ENCODE peak calls at places on chromosomes 12 and 14, in six cellular contexts. S is heart left ventricle, C is fibroblast of lung, X is IMR-90, T is K562, U is H9. H is an unnamed sample.
A peak's percentile ranks its signal among the peaks of the same experiment; 100 is the strongest.

GRCh38 chr14:21063479-21063878 is 5.9 kb downstream of the RNASE8 start:
- DNase-seq in S (no peak), C (peak; percentile 88), X (peak; percentile 86), T (no peak), U (no peak), H (no peak)

GRCh38 chr12:76520348-76520747 is 39.2 kb downstream of the OSBPL8 start:
- DNase-seq in S (no peak), C (no peak), X (no peak), T (no peak), U (no peak), H (no peak)

GRCh38 chr12:112005419-112006395 is 7.3 kb downstream of the TMEM116 start:
- DNase-seq in S (peak; percentile 57), C (peak; percentile 17), X (peak; percentile 46), T (peak; percentile 58), U (peak; percentile 88), H (peak; percentile 46)

GRCh38 chr12:103680591-103681065 is 93.6 kb downstream of the STAB2 start:
- DNase-seq in S (peak; percentile 76), C (peak; percentile 97), X (peak; percentile 4), T (peak; percentile 53), U (no peak), H (no peak)

GRCh38 chr12:58888131-58888783 is 32.0 kb downstream of the LRIG3 start:
- DNase-seq in S (peak; percentile 70), C (peak; percentile 84), X (peak; percentile 63), T (no peak), U (no peak), H (peak; percentile 34)

GRCh38 chr12:16881986-16882385 is 276.0 kb upstream of the LMO3 start:
- DNase-seq in S (no peak), C (no peak), X (no peak), T (no peak), U (no peak), H (no peak)

GRCh38 chr12:78887008-78887407 is 22.4 kb downstream of the SYT1 start:
- DNase-seq in S (no peak), C (peak; percentile 92), X (peak; percentile 80), T (no peak), U (no peak), H (peak; percentile 24)

GRCh38 chr12:26010293-26010821 is 51.9 kb downstream of the RASSF8 start:
- DNase-seq in S (no peak), C (peak; percentile 83), X (no peak), T (no peak), U (no peak), H (peak; percentile 15)

GRCh38 chr14:35197015-35197414 is 74.7 kb downstream of the PRORP start:
- DNase-seq in S (no peak), C (peak; percentile 64), X (peak; percentile 77), T (no peak), U (no peak), H (peak; percentile 48)

GRCh38 chr12:132622437-132623071 is 4.0 kb downstream of the P2RX2 start:
- DNase-seq in S (no peak), C (peak; percentile 86), X (peak; percentile 94), T (no peak), U (no peak), H (peak; percentile 50)

GRCh38 chr14:85333313-85333712 is 196.6 kb upstream of the FLRT2 start:
- DNase-seq in S (no peak), C (peak; percentile 73), X (peak; percentile 50), T (no peak), U (no peak), H (peak; percentile 54)

GRCh38 chr12:2637371-2637770 is 157.4 kb upstream of the FKBP4 start:
- DNase-seq in S (no peak), C (no peak), X (no peak), T (no peak), U (no peak), H (no peak)

GRCh38 chr14:25121342-25122129 is 71.6 kb upstream of the STXBP6 start:
- DNase-seq in S (no peak), C (peak; percentile 93), X (peak; percentile 92), T (peak; percentile 5), U (no peak), H (no peak)

GRCh38 chr12:2244013-2244861 is 191.4 kb downstream of the CACNA1C start:
- DNase-seq in S (no peak), C (peak; percentile 98), X (peak; percentile 97), T (no peak), U (peak; percentile 80), H (peak; percentile 25)

GRCh38 chr12:41365653-41366131 is 177.6 kb downstream of the PDZRN4 start:
- DNase-seq in S (no peak), C (peak; percentile 8), X (no peak), T (no peak), U (no peak), H (no peak)

GRCh38 chr12:41364211-41364610 is 176.1 kb downstream of the PDZRN4 start:
- DNase-seq in S (no peak), C (no peak), X (no peak), T (no peak), U (no peak), H (no peak)

GRCh38 chr12:41362511-41362910 is 174.4 kb downstream of the PDZRN4 start:
- DNase-seq in S (no peak), C (no peak), X (no peak), T (no peak), U (no peak), H (no peak)

GRCh38 chr12:41368006-41368405 is 179.9 kb downstream of the PDZRN4 start:
- DNase-seq in S (no peak), C (no peak), X (peak; percentile 1), T (no peak), U (no peak), H (no peak)
- TF ChIP-seq CTCF in S (no peak), C (peak; percentile 12), X (peak; percentile 19), T (no peak), U (peak; percentile 66), H (peak; percentile 18)

DNA sequence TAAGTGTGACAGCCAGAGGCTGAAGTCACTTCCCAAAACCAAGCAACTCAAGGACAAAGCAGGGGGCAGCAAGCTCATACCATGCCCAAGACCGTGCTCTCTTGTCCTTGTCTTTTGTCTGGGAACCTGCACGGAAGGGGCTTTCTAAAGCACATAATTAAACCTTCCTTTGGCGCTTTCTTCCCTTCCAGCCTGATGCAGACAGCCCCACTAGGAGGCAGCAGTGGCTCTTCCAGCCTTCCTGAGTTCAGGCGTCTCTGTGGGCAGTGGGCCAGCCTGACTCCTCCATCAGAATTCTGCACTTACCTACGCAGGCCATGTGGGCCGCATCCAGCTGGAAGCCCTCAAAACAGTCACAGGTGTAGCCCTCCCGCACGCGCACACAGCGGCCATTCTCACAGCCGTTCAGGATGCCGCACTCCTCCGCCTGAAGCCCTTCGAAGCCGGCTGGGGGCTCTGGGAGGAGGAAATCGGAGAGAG is 7.6 kb downstream of the ISCA2 start:
- DNase-seq in S (peak; percentile 80), C (peak; percentile 79), X (peak; percentile 83), T (peak; percentile 19), U (peak; percentile 90), H (no peak)
- TF ChIP-seq CTCF in S (peak; percentile 52), C (peak; percentile 95), X (peak; percentile 91), T (peak; percentile 64), U (peak; percentile 82), H (peak; percentile 21)

GRCh38 chr12:33432992-33433391 is 6.6 kb downstream of the SYT10 start:
- DNase-seq in S (no peak), C (no peak), X (no peak), T (no peak), U (no peak), H (no peak)

GRCh38 chr12:33429468-33429867 is 10.2 kb downstream of the SYT10 start:
- DNase-seq in S (no peak), C (no peak), X (no peak), T (no peak), U (no peak), H (no peak)

GRCh38 chr12:33431648-33432047 is 8.0 kb downstream of the SYT10 start:
- DNase-seq in S (no peak), C (no peak), X (no peak), T (no peak), U (no peak), H (no peak)

GRCh38 chr12:33423706-33424105 is 15.9 kb downstream of the SYT10 start:
- DNase-seq in S (no peak), C (no peak), X (no peak), T (no peak), U (no peak), H (no peak)

GRCh38 chr12:33427071-33427470 is 12.5 kb downstream of the SYT10 start:
- DNase-seq in S (no peak), C (no peak), X (no peak), T (no peak), U (peak; percentile 52), H (no peak)
- TF ChIP-seq CTCF in S (no peak), C (no peak), X (no peak), T (peak; percentile 31), U (peak; percentile 77), H (no peak)

DNA sequence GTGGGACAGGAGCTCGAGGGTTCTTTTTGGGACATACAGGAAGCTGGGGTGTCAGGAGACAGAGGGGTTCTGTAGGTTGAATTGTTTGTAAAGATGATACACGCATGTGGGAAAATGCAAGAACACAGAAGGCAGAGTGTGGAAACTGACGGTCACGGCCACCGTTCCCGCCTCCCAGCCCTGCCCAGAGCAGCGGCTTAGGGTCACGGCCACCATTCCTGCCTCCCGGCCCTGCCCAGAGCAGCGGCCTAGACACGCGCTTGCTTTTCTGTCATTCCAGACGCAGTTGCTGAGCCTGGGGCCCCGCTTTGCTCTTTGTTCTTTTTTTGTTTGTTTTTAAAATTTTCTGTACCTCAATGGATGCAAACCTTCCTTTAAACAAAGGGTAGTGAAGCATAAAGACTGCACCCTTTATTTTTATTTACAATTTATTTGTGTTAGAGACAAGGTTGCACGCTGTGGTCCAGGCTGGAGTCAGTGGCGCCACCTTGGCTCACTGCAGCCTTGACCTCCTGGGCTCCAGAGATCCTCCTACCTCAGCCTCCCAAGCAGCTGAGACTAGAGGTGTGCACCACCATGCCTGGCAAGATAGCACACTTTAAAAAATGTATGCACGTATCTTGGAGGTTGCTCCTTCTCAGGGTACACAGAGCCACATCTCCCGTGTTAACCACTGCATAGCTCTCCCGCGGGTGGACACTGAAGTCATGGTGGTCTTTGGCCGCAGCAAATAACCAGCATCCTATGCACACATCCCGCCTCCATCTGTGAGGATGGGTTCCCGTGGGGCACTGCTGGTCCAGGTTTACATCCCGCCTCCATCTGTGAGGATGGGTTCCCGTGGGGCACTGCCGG is 142.3 kb downstream of the ADGRD1 start:
- DNase-seq in S (no peak), C (no peak), X (no peak), T (no peak), U (peak; percentile 19), H (no peak)
- TF ChIP-seq CTCF in S (no peak), C (no peak), X (no peak), T (no peak), U (no peak), H (no peak)

DNA sequence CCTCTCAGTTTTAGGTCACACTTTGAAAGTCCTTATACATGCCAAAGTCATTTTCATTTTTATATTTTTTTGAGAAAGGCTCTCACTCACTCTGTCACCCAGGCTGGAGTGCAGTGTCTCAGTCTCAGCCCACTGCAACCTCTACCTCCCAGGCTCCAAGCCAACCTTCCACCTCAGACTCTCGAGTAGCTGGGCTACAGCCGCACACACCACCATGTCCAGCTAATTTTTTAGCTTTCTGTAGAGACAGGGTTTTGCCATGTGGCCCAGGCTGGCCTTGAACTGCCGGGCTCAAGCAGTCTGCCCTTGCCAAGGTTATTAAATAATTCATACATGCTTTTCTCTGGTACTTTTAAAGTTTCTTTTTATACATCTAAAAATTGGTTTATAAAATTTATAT is 166.0 kb downstream of the ERC1 start:
- DNase-seq in S (no peak), C (no peak), X (no peak), T (no peak), U (no peak), H (no peak)
- TF ChIP-seq CTCF in S (no peak), C (no peak), X (no peak), T (no peak), U (no peak), H (no peak)